ENCODE peak calls at places on chromosomes 1 and 21, in five cellular contexts. One of them, this sample, is unnamed.
A peak's percentile ranks its signal among the peaks of the same experiment; 100 is the strongest.

GRCh38 chr1:69994261-69994660 is 211.1 kb downstream of the LRRC40 start:
- DNase-seq in left cardiac atrium: no peak
- DNase-seq in EL: peak; percentile 44
- DNase-seq in CD4-positive, CD25-positive, alpha-beta regulatory T cell: no peak
- DNase-seq in posterior cingulate gyrus: no peak
- DNase-seq in this sample: no peak

GRCh38 chr1:67747667-67748066 is 62.7 kb downstream of the GADD45A start:
- DNase-seq in EL: peak; percentile 90
- DNase-seq in CD4-positive, CD25-positive, alpha-beta regulatory T cell: no peak
- DNase-seq in posterior cingulate gyrus: no peak
- DNase-seq in left cardiac atrium: no peak
- DNase-seq in this sample: no peak

GRCh38 chr1:17441265-17441992 is 2.0 kb upstream of the RCC2 start:
- DNase-seq in left cardiac atrium: no peak
- DNase-seq in CD4-positive, CD25-positive, alpha-beta regulatory T cell: no peak
- DNase-seq in EL: no peak
- DNase-seq in posterior cingulate gyrus: no peak
- DNase-seq in this sample: no peak

GRCh38 chr1:228095938-228096337 is 7.2 kb downstream of the C1orf35 start:
- DNase-seq in CD4-positive, CD25-positive, alpha-beta regulatory T cell: no peak
- DNase-seq in left cardiac atrium: no peak
- DNase-seq in EL: no peak
- DNase-seq in posterior cingulate gyrus: no peak
- DNase-seq in this sample: no peak

GRCh38 chr1:150196411-150196810 is 39.5 kb downstream of the ANP32E start:
- DNase-seq in posterior cingulate gyrus: no peak
- DNase-seq in EL: no peak
- DNase-seq in CD4-positive, CD25-positive, alpha-beta regulatory T cell: no peak
- DNase-seq in left cardiac atrium: no peak
- DNase-seq in this sample: no peak

GRCh38 chr21:44996501-44996921 is 56.7 kb downstream of the SLX9 start:
- DNase-seq in CD4-positive, CD25-positive, alpha-beta regulatory T cell: no peak
- DNase-seq in EL: no peak
- DNase-seq in posterior cingulate gyrus: no peak
- DNase-seq in left cardiac atrium: no peak
- DNase-seq in this sample: no peak

GRCh38 chr1:230424440-230425251 is 1.5 kb downstream of the PGBD5 start:
- DNase-seq in left cardiac atrium: no peak
- DNase-seq in posterior cingulate gyrus: no peak
- DNase-seq in CD4-positive, CD25-positive, alpha-beta regulatory T cell: no peak
- DNase-seq in EL: no peak
- DNase-seq in this sample: no peak

GRCh38 chr1:16221499-16221898 is 9.0 kb upstream of the ARHGEF19 start:
- DNase-seq in posterior cingulate gyrus: no peak
- DNase-seq in left cardiac atrium: no peak
- DNase-seq in EL: no peak
- DNase-seq in CD4-positive, CD25-positive, alpha-beta regulatory T cell: no peak
- DNase-seq in this sample: no peak

GRCh38 chr1:60345621-60346020 is 272.1 kb upstream of the C1orf87 start:
- DNase-seq in posterior cingulate gyrus: no peak
- DNase-seq in left cardiac atrium: no peak
- DNase-seq in EL: peak; percentile 15
- DNase-seq in CD4-positive, CD25-positive, alpha-beta regulatory T cell: no peak
- DNase-seq in this sample: no peak

GRCh38 chr1:59261537-59261936 is 35.4 kb upstream of the FGGY start:
- DNase-seq in left cardiac atrium: no peak
- DNase-seq in posterior cingulate gyrus: no peak
- DNase-seq in CD4-positive, CD25-positive, alpha-beta regulatory T cell: no peak
- DNase-seq in EL: no peak
- DNase-seq in this sample: no peak

GRCh38 chr1:86696522-86696921 is 7.9 kb upstream of the SH3GLB1 start:
- DNase-seq in left cardiac atrium: no peak
- DNase-seq in CD4-positive, CD25-positive, alpha-beta regulatory T cell: no peak
- DNase-seq in EL: peak; percentile 20
- DNase-seq in posterior cingulate gyrus: no peak
- DNase-seq in this sample: no peak

GRCh38 chr1:51344602-51345299 is 14.4 kb upstream of the TTC39A start:
- DNase-seq in posterior cingulate gyrus: no peak
- DNase-seq in EL: no peak
- DNase-seq in left cardiac atrium: no peak
- DNase-seq in CD4-positive, CD25-positive, alpha-beta regulatory T cell: no peak
- DNase-seq in this sample: no peak

GRCh38 chr1:198096390-198096789 is 60.4 kb upstream of the NEK7 start:
- DNase-seq in EL: peak; percentile 28
- DNase-seq in left cardiac atrium: no peak
- DNase-seq in CD4-positive, CD25-positive, alpha-beta regulatory T cell: no peak
- DNase-seq in posterior cingulate gyrus: no peak
- DNase-seq in this sample: no peak

GRCh38 chr21:29914326-29914725 is 25.5 kb downstream of the GRIK1 start:
- DNase-seq in CD4-positive, CD25-positive, alpha-beta regulatory T cell: no peak
- DNase-seq in EL: no peak
- DNase-seq in left cardiac atrium: no peak
- DNase-seq in posterior cingulate gyrus: no peak
- DNase-seq in this sample: no peak

GRCh38 chr1:29624320-29624719 is 388.0 kb downstream of the PTPRU start:
- DNase-seq in posterior cingulate gyrus: no peak
- DNase-seq in EL: no peak
- DNase-seq in CD4-positive, CD25-positive, alpha-beta regulatory T cell: no peak
- DNase-seq in left cardiac atrium: no peak
- DNase-seq in this sample: no peak

GRCh38 chr1:247105966-247106365 is 1.8 kb upstream of the ZNF669 start:
- DNase-seq in posterior cingulate gyrus: no peak
- DNase-seq in EL: no peak
- DNase-seq in CD4-positive, CD25-positive, alpha-beta regulatory T cell: no peak
- DNase-seq in left cardiac atrium: no peak
- DNase-seq in this sample: no peak

GRCh38 chr1:205355054-205355453 is 1.7 kb downstream of the KLHDC8A start:
- DNase-seq in left cardiac atrium: no peak
- DNase-seq in CD4-positive, CD25-positive, alpha-beta regulatory T cell: no peak
- DNase-seq in posterior cingulate gyrus: no peak
- DNase-seq in EL: peak; percentile 27
- DNase-seq in this sample: no peak

GRCh38 chr1:204323887-204324286 is 35.8 kb downstream of the PLEKHA6 start:
- DNase-seq in left cardiac atrium: no peak
- DNase-seq in CD4-positive, CD25-positive, alpha-beta regulatory T cell: no peak
- DNase-seq in posterior cingulate gyrus: no peak
- DNase-seq in EL: peak; percentile 67
- DNase-seq in this sample: no peak

GRCh38 chr1:181768930-181769280 is 285.6 kb downstream of the CACNA1E start:
- DNase-seq in left cardiac atrium: no peak
- DNase-seq in CD4-positive, CD25-positive, alpha-beta regulatory T cell: no peak
- DNase-seq in EL: no peak
- DNase-seq in posterior cingulate gyrus: no peak
- DNase-seq in this sample: no peak

GRCh38 chr1:185912504-185912903 is 178.3 kb downstream of the HMCN1 start:
- DNase-seq in CD4-positive, CD25-positive, alpha-beta regulatory T cell: no peak
- DNase-seq in left cardiac atrium: no peak
- DNase-seq in EL: no peak
- DNase-seq in posterior cingulate gyrus: no peak
- DNase-seq in this sample: no peak

GRCh38 chr1:25889470-25889869 is 14.0 kb upstream of the PAQR7 start:
- DNase-seq in posterior cingulate gyrus: no peak
- DNase-seq in EL: no peak
- DNase-seq in left cardiac atrium: peak; percentile 7
- DNase-seq in CD4-positive, CD25-positive, alpha-beta regulatory T cell: no peak
- DNase-seq in this sample: no peak

GRCh38 chr1:206693029-206693428 is 8.3 kb downstream of the MAPKAPK2 start:
- DNase-seq in left cardiac atrium: peak; percentile 88
- DNase-seq in posterior cingulate gyrus: no peak
- DNase-seq in CD4-positive, CD25-positive, alpha-beta regulatory T cell: no peak
- DNase-seq in EL: peak; percentile 86
- DNase-seq in this sample: peak; percentile 42

This sample was measured in nucleus accumbens.